ENCODE peak calls at places on chromosomes 4 and X, in ten cellular contexts. One of them, this sample, is unnamed.

GRCh38 chrX:110853610-110854009 is 58.0 kb upstream of the CHRDL1 start:
- DNase-seq in cardiac muscle cell: peak; percentile 58
- DNase-seq in Panc1: no peak
- DNase-seq in left ventricle myocardium inferior: no peak
- DNase-seq in heart right ventricle: peak; percentile 3
- DNase-seq in astrocyte: peak; percentile 5
- DNase-seq in transverse colon: no peak
- DNase-seq in Caco-2: peak; percentile 1
- DNase-seq in ovary: no peak
- DNase-seq in fibroblast of lung: peak; percentile 7
- DNase-seq in this sample: no peak

GRCh38 chr4:180560896-180561295 is 1682.3 kb upstream of the TENM3 start:
- DNase-seq in cardiac muscle cell: no peak
- DNase-seq in Panc1: no peak
- DNase-seq in Caco-2: no peak
- DNase-seq in ovary: no peak
- DNase-seq in left ventricle myocardium inferior: no peak
- DNase-seq in fibroblast of lung: peak; percentile 88
- DNase-seq in transverse colon: no peak
- DNase-seq in heart right ventricle: no peak
- DNase-seq in astrocyte: peak; percentile 66
- DNase-seq in this sample: no peak

GRCh38 chr4:20773144-20773997 is 73.1 kb downstream of the PACRGL start:
- DNase-seq in cardiac muscle cell: peak; percentile 69
- DNase-seq in astrocyte: peak; percentile 18
- DNase-seq in left ventricle myocardium inferior: no peak
- DNase-seq in Caco-2: peak; percentile 55
- DNase-seq in transverse colon: peak; percentile 20
- DNase-seq in Panc1: peak; percentile 15
- DNase-seq in ovary: peak; percentile 30
- DNase-seq in heart right ventricle: peak; percentile 34
- DNase-seq in fibroblast of lung: peak; percentile 71
- DNase-seq in this sample: peak; percentile 58

GRCh38 chrX:101362116-101362515 is 13.6 kb upstream of the TIMM8A start:
- DNase-seq in transverse colon: no peak
- DNase-seq in ovary: no peak
- DNase-seq in astrocyte: no peak
- DNase-seq in heart right ventricle: no peak
- DNase-seq in Caco-2: no peak
- DNase-seq in cardiac muscle cell: no peak
- DNase-seq in Panc1: no peak
- DNase-seq in left ventricle myocardium inferior: no peak
- DNase-seq in fibroblast of lung: no peak
- DNase-seq in this sample: no peak

GRCh38 chr4:70741872-70742271 is 20.1 kb downstream of the RUFY3 start:
- DNase-seq in heart right ventricle: no peak
- DNase-seq in Caco-2: no peak
- DNase-seq in fibroblast of lung: no peak
- DNase-seq in Panc1: no peak
- DNase-seq in transverse colon: no peak
- DNase-seq in cardiac muscle cell: no peak
- DNase-seq in ovary: no peak
- DNase-seq in astrocyte: peak; percentile 49
- DNase-seq in left ventricle myocardium inferior: no peak
- DNase-seq in this sample: no peak

GRCh38 chr4:76947369-76947768 is 2.2 kb upstream of the SEPTIN11 start:
- DNase-seq in cardiac muscle cell: no peak
- DNase-seq in transverse colon: no peak
- DNase-seq in left ventricle myocardium inferior: no peak
- DNase-seq in ovary: no peak
- DNase-seq in heart right ventricle: no peak
- DNase-seq in Caco-2: no peak
- DNase-seq in astrocyte: no peak
- DNase-seq in fibroblast of lung: no peak
- DNase-seq in Panc1: no peak
- DNase-seq in this sample: no peak

GRCh38 chr4:160745126-160745525 is 1418.7 kb downstream of the FSTL5 start:
- DNase-seq in ovary: no peak
- DNase-seq in Caco-2: no peak
- DNase-seq in astrocyte: no peak
- DNase-seq in fibroblast of lung: no peak
- DNase-seq in transverse colon: no peak
- DNase-seq in heart right ventricle: no peak
- DNase-seq in cardiac muscle cell: no peak
- DNase-seq in left ventricle myocardium inferior: no peak
- DNase-seq in Panc1: no peak
- DNase-seq in this sample: no peak

GRCh38 chr4:186299291-186299690 is 33.3 kb downstream of the F11 start:
- DNase-seq in astrocyte: no peak
- DNase-seq in left ventricle myocardium inferior: no peak
- DNase-seq in fibroblast of lung: no peak
- DNase-seq in Caco-2: no peak
- DNase-seq in transverse colon: no peak
- DNase-seq in ovary: no peak
- DNase-seq in heart right ventricle: no peak
- DNase-seq in cardiac muscle cell: no peak
- DNase-seq in Panc1: no peak
- DNase-seq in this sample: no peak

GRCh38 chr4:118589471-118590055 is 95.6 kb upstream of the METTL14 start:
- DNase-seq in cardiac muscle cell: no peak
- DNase-seq in astrocyte: no peak
- DNase-seq in Caco-2: no peak
- DNase-seq in heart right ventricle: no peak
- DNase-seq in Panc1: no peak
- DNase-seq in fibroblast of lung: no peak
- DNase-seq in ovary: no peak
- DNase-seq in left ventricle myocardium inferior: no peak
- DNase-seq in transverse colon: no peak
- DNase-seq in this sample: no peak

GRCh38 chrX:45133465-45133864 is 67.2 kb downstream of the DIPK2B start:
- DNase-seq in fibroblast of lung: no peak
- DNase-seq in Caco-2: no peak
- DNase-seq in left ventricle myocardium inferior: no peak
- DNase-seq in heart right ventricle: no peak
- DNase-seq in astrocyte: no peak
- DNase-seq in Panc1: no peak
- DNase-seq in transverse colon: no peak
- DNase-seq in ovary: no peak
- DNase-seq in cardiac muscle cell: no peak
- DNase-seq in this sample: no peak

GRCh38 chr4:151573945-151574344 is 165.0 kb downstream of the FHIP1A start:
- DNase-seq in left ventricle myocardium inferior: no peak
- DNase-seq in ovary: no peak
- DNase-seq in fibroblast of lung: no peak
- DNase-seq in Caco-2: no peak
- DNase-seq in transverse colon: peak; percentile 72
- DNase-seq in Panc1: no peak
- DNase-seq in cardiac muscle cell: no peak
- DNase-seq in heart right ventricle: no peak
- DNase-seq in astrocyte: no peak
- DNase-seq in this sample: no peak

GRCh38 chrX:71989768-71990167 is 79.1 kb downstream of the NHSL2 start:
- DNase-seq in cardiac muscle cell: no peak
- DNase-seq in fibroblast of lung: peak; percentile 19
- DNase-seq in left ventricle myocardium inferior: no peak
- DNase-seq in ovary: no peak
- DNase-seq in astrocyte: peak; percentile 10
- DNase-seq in heart right ventricle: peak; percentile 33
- DNase-seq in Caco-2: no peak
- DNase-seq in Panc1: no peak
- DNase-seq in transverse colon: no peak
- DNase-seq in this sample: no peak

GRCh38 chrX:34848281-34848680 is 94.3 kb upstream of the FAM47B start:
- DNase-seq in Caco-2: no peak
- DNase-seq in heart right ventricle: no peak
- DNase-seq in astrocyte: peak; percentile 5
- DNase-seq in transverse colon: no peak
- DNase-seq in left ventricle myocardium inferior: no peak
- DNase-seq in ovary: no peak
- DNase-seq in cardiac muscle cell: no peak
- DNase-seq in Panc1: no peak
- DNase-seq in fibroblast of lung: peak; percentile 61
- DNase-seq in this sample: no peak

GRCh38 chr4:86558258-86558657 is 35.9 kb upstream of the PTPN13 start:
- DNase-seq in Panc1: no peak
- DNase-seq in ovary: no peak
- DNase-seq in left ventricle myocardium inferior: no peak
- DNase-seq in transverse colon: no peak
- DNase-seq in Caco-2: no peak
- DNase-seq in astrocyte: no peak
- DNase-seq in heart right ventricle: no peak
- DNase-seq in fibroblast of lung: no peak
- DNase-seq in cardiac muscle cell: no peak
- DNase-seq in this sample: no peak

GRCh38 chr4:86558799-86559198 is 35.3 kb upstream of the PTPN13 start:
- DNase-seq in cardiac muscle cell: no peak
- DNase-seq in transverse colon: no peak
- DNase-seq in heart right ventricle: no peak
- DNase-seq in Panc1: no peak
- DNase-seq in astrocyte: no peak
- DNase-seq in left ventricle myocardium inferior: no peak
- DNase-seq in Caco-2: no peak
- DNase-seq in ovary: no peak
- DNase-seq in fibroblast of lung: peak; percentile 70
- DNase-seq in this sample: no peak

GRCh38 chr4:86557526-86557925 is 36.6 kb upstream of the PTPN13 start:
- DNase-seq in fibroblast of lung: peak; percentile 53
- DNase-seq in astrocyte: no peak
- DNase-seq in Caco-2: no peak
- DNase-seq in transverse colon: no peak
- DNase-seq in ovary: no peak
- DNase-seq in Panc1: no peak
- DNase-seq in cardiac muscle cell: no peak
- DNase-seq in left ventricle myocardium inferior: no peak
- DNase-seq in heart right ventricle: no peak
- DNase-seq in this sample: no peak

GRCh38 chr4:86554641-86555040 is 39.5 kb upstream of the PTPN13 start:
- DNase-seq in cardiac muscle cell: no peak
- DNase-seq in Panc1: no peak
- DNase-seq in heart right ventricle: no peak
- DNase-seq in transverse colon: no peak
- DNase-seq in ovary: no peak
- DNase-seq in fibroblast of lung: no peak
- DNase-seq in left ventricle myocardium inferior: no peak
- DNase-seq in astrocyte: no peak
- DNase-seq in Caco-2: no peak
- DNase-seq in this sample: no peak

DNA sequence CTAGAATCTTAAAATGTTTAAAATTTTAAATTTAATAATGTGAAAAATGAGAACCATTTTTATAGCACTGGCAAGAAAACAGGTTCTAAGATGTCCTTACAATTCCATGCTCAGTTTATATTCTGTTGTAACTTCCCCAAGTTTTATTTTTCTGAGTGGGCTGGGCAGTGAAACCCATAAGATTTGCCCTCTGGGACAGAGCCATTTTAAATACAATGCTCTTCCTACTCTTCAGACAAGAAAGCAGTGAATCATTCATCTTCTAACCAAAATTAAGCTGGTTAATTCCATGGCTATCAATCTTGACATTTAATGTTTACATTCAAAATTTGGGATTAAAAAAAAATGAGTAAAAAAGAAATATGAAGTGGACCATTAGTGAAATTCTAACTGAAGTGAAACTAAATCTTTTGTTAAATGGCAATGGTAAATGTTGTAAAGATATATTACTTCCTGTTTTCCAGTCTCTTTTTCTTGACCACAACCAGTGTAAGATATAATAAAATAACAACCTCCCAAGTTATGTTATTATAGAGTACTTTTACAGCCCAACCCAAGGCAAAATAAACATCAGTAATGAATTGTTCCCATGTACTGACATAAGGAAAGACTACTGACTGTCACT is 37.2 kb upstream of the PTPN13 start:
- DNase-seq in heart right ventricle: no peak
- DNase-seq in Panc1: no peak
- DNase-seq in astrocyte: peak; percentile 23
- DNase-seq in ovary: no peak
- DNase-seq in cardiac muscle cell: no peak
- DNase-seq in fibroblast of lung: peak; percentile 12
- DNase-seq in left ventricle myocardium inferior: no peak
- DNase-seq in Caco-2: no peak
- DNase-seq in transverse colon: no peak
- DNase-seq in this sample: no peak
- H3K4me1 ChIP-seq in heart right ventricle: no peaks in the 10 kb centered on the region
- H3K4me1 ChIP-seq in Panc1: no peaks in the 10 kb centered on the region
- H3K4me1 ChIP-seq in astrocyte: no peaks in the 10 kb centered on the region
- H3K4me1 ChIP-seq in ovary: no peaks in the 10 kb centered on the region
- H3K4me1 ChIP-seq in cardiac muscle cell: peaks cover 13% of the 10 kb centered on the region
- H3K4me1 ChIP-seq in fibroblast of lung: no peaks in the 10 kb centered on the region
- H3K4me1 ChIP-seq in left ventricle myocardium inferior: no peaks in the 10 kb centered on the region
- H3K4me1 ChIP-seq in Caco-2: no peaks in the 10 kb centered on the region
- H3K4me1 ChIP-seq in transverse colon: peaks cover 6% of the 10 kb centered on the region
- H3K4me1 ChIP-seq in this sample: no peaks in the 10 kb centered on the region

DNA sequence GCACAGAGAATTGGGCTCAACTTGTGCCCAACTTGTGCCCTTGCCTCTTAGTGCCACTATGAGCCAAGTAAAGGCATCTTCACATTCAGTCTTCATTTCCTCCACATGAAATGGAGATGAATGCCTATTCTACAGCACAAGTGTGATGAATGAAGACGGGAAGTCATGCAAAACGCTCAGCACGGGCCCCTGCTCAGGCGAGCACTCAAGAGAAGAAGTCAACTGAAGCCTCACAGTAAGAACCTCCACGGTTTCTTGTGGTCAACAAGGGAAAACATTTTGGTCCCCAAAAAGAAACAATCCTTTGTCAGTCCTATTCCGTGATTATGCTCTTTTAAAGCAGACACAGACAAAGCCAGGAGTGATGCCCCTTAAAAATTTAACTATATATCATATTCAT is 87.0 kb downstream of the IRF2 start:
- DNase-seq in Caco-2: no peak
- DNase-seq in Panc1: no peak
- DNase-seq in transverse colon: no peak
- DNase-seq in left ventricle myocardium inferior: no peak
- DNase-seq in heart right ventricle: no peak
- DNase-seq in cardiac muscle cell: no peak
- DNase-seq in astrocyte: no peak
- DNase-seq in ovary: no peak
- DNase-seq in fibroblast of lung: no peak
- DNase-seq in this sample: no peak
- H3K4me1 ChIP-seq in Caco-2: peaks cover 51% of the 10 kb centered on the region
- H3K4me1 ChIP-seq in Panc1: peaks cover 39% of the 10 kb centered on the region
- H3K4me1 ChIP-seq in transverse colon: peaks cover 38% of the 10 kb centered on the region
- H3K4me1 ChIP-seq in left ventricle myocardium inferior: peaks cover 93% of the 10 kb centered on the region
- H3K4me1 ChIP-seq in heart right ventricle: peaks cover 72% of the 10 kb centered on the region
- H3K4me1 ChIP-seq in cardiac muscle cell: peaks cover 39% of the 10 kb centered on the region
- H3K4me1 ChIP-seq in astrocyte: peaks cover 40% of the 10 kb centered on the region
- H3K4me1 ChIP-seq in ovary: peaks cover 10% of the 10 kb centered on the region
- H3K4me1 ChIP-seq in fibroblast of lung: peaks cover 18% of the 10 kb centered on the region
- H3K4me1 ChIP-seq in this sample: no peaks in the 10 kb centered on the region

GRCh38 chrX:21623778-21624501 is 34.2 kb downstream of the KLHL34 start:
- DNase-seq in left ventricle myocardium inferior: no peak
- DNase-seq in cardiac muscle cell: no peak
- DNase-seq in fibroblast of lung: no peak
- DNase-seq in Caco-2: no peak
- DNase-seq in ovary: no peak
- DNase-seq in heart right ventricle: no peak
- DNase-seq in Panc1: no peak
- DNase-seq in astrocyte: no peak
- DNase-seq in transverse colon: no peak
- DNase-seq in this sample: no peak
- H3K4me1 ChIP-seq in left ventricle myocardium inferior: no peaks in the 10 kb centered on the region
- H3K4me1 ChIP-seq in cardiac muscle cell: no peaks in the 10 kb centered on the region
- H3K4me1 ChIP-seq in fibroblast of lung: no peaks in the 10 kb centered on the region
- H3K4me1 ChIP-seq in Caco-2: no peaks in the 10 kb centered on the region
- H3K4me1 ChIP-seq in ovary: no peaks in the 10 kb centered on the region
- H3K4me1 ChIP-seq in heart right ventricle: no peaks in the 10 kb centered on the region
- H3K4me1 ChIP-seq in Panc1: no peaks in the 10 kb centered on the region
- H3K4me1 ChIP-seq in astrocyte: no peaks in the 10 kb centered on the region
- H3K4me1 ChIP-seq in transverse colon: no peaks in the 10 kb centered on the region
- H3K4me1 ChIP-seq in this sample: no peaks in the 10 kb centered on the region

GRCh38 chrX:48700951-48701653 is 4.6 kb downstream of the SUV39H1 start:
- DNase-seq in cardiac muscle cell: no peak
- DNase-seq in astrocyte: peak; percentile 14
- DNase-seq in fibroblast of lung: no peak
- DNase-seq in Caco-2: no peak
- DNase-seq in ovary: no peak
- DNase-seq in left ventricle myocardium inferior: no peak
- DNase-seq in transverse colon: no peak
- DNase-seq in Panc1: no peak
- DNase-seq in heart right ventricle: no peak
- DNase-seq in this sample: no peak
- H3K4me1 ChIP-seq in cardiac muscle cell: no peaks in the 10 kb centered on the region
- H3K4me1 ChIP-seq in astrocyte: no peaks in the 10 kb centered on the region
- H3K4me1 ChIP-seq in fibroblast of lung: no peaks in the 10 kb centered on the region
- H3K4me1 ChIP-seq in Caco-2: peaks cover 4% of the 10 kb centered on the region
- H3K4me1 ChIP-seq in ovary: no peaks in the 10 kb centered on the region
- H3K4me1 ChIP-seq in left ventricle myocardium inferior: peaks cover 20% of the 10 kb centered on the region
- H3K4me1 ChIP-seq in transverse colon: peaks cover 3% of the 10 kb centered on the region
- H3K4me1 ChIP-seq in Panc1: peaks cover 8% of the 10 kb centered on the region
- H3K4me1 ChIP-seq in heart right ventricle: peaks cover 6% of the 10 kb centered on the region
- H3K4me1 ChIP-seq in this sample: peaks cover 5% of the 10 kb centered on the region

This sample was measured in right atrium auricular region.